ENCODE peak calls at places on chromosomes 12 and 14, in six cellular contexts. O is right cardiac atrium, W is Caki2, R is GDM1, H is glutamatergic neuron, N is neural crest cell. I is an unnamed sample.

GRCh38 chr14:76639606-76640272 is 121.5 kb upstream of the VASH1 start:
- DNase-seq in O (no peak), W (no peak), R (no peak), H (no peak), N (no peak), I (no peak)

GRCh38 chr14:70654609-70655008 is 12.9 kb downstream of the TTC9 start:
- DNase-seq in O (no peak), W (no peak), R (no peak), H (no peak), N (no peak), I (no peak)

GRCh38 chr12:89064780-89065179 is 287.5 kb downstream of the DUSP6 start:
- DNase-seq in O (no peak), W (peak; percentile 66), R (no peak), H (no peak), N (no peak), I (no peak)

GRCh38 chr12:25014961-25015360 is 66.1 kb upstream of the BCAT1 start:
- DNase-seq in O (no peak), W (no peak), R (no peak), H (no peak), N (no peak), I (no peak)

GRCh38 chr12:27769142-27769672 is 10.8 kb upstream of the KLHL42 start:
- DNase-seq in O (no peak), W (no peak), R (no peak), H (no peak), N (no peak), I (no peak)

GRCh38 chr14:37711499-37712475 is 116.4 kb downstream of the TTC6 start:
- DNase-seq in O (no peak), W (no peak), R (no peak), H (no peak), N (no peak), I (no peak)

GRCh38 chr12:107912421-107913004 is 138.0 kb downstream of the ASCL4 start:
- DNase-seq in O (peak; percentile 68), W (peak; percentile 35), R (peak; percentile 29), H (peak; percentile 82), N (peak; percentile 63), I (peak; percentile 75)

GRCh38 chr12:82527165-82527780 is 159.4 kb upstream of the TMTC2 start:
- DNase-seq in O (no peak), W (peak; percentile 69), R (no peak), H (no peak), N (peak; percentile 48), I (no peak)

GRCh38 chr14:105847400-105847799 is 321.0 kb downstream of the TMEM121 start:
- DNase-seq in O (no peak), W (no peak), R (no peak), H (no peak), N (no peak), I (peak; percentile 67)

GRCh38 chr14:105529506-105530445 is 3.4 kb downstream of the TMEM121 start:
- DNase-seq in O (peak; percentile 73), W (no peak), R (no peak), H (peak; percentile 27), N (no peak), I (peak; percentile 75)

GRCh38 chr14:68667313-68667791 is 125.5 kb downstream of the ZFP36L1 start:
- DNase-seq in O (no peak), W (no peak), R (no peak), H (no peak), N (no peak), I (no peak)

GRCh38 chr12:94151577-94151976 is 3.2 kb downstream of the PLXNC1 start:
- DNase-seq in O (no peak), W (no peak), R (no peak), H (no peak), N (no peak), I (no peak)

GRCh38 chr12:63354919-63355318 is 203.9 kb upstream of the AVPR1A start:
- DNase-seq in O (no peak), W (no peak), R (no peak), H (no peak), N (no peak), I (no peak)

GRCh38 chr12:78938341-78939084 is 73.9 kb downstream of the SYT1 start:
- DNase-seq in O (no peak), W (no peak), R (no peak), H (no peak), N (no peak), I (no peak)

GRCh38 chr12:115072712-115073111 is 388.7 kb upstream of the TBX3 start:
- DNase-seq in O (no peak), W (no peak), R (no peak), H (no peak), N (no peak), I (no peak)

GRCh38 chr12:103269962-103270361 is 225.8 kb downstream of the C12orf42 start:
- DNase-seq in O (no peak), W (no peak), R (no peak), H (no peak), N (no peak), I (no peak)

GRCh38 chr12:77591959-77592358 is 238.7 kb upstream of the NAV3 start:
- DNase-seq in O (no peak), W (no peak), R (no peak), H (peak; percentile 58), N (no peak), I (no peak)

GRCh38 chr12:80857311-80857710 is 80.4 kb downstream of the LIN7A start:
- DNase-seq in O (no peak), W (no peak), R (no peak), H (no peak), N (no peak), I (no peak)

GRCh38 chr12:43964966-43965365 is 129.1 kb downstream of the TMEM117 start:
- DNase-seq in O (no peak), W (no peak), R (no peak), H (no peak), N (no peak), I (no peak)

GRCh38 chr12:92369643-92370042 is 224.0 kb upstream of the BTG1 start:
- DNase-seq in O (no peak), W (peak; percentile 9), R (no peak), H (no peak), N (no peak), I (no peak)

GRCh38 chr12:42969357-42969756 is 379.8 kb upstream of the PRICKLE1 start:
- DNase-seq in O (peak; percentile 80), W (no peak), R (no peak), H (no peak), N (no peak), I (no peak)

GRCh38 chr14:54549862-54550261 is 17.1 kb upstream of the SAMD4A start:
- DNase-seq in O (no peak), W (no peak), R (no peak), H (no peak), N (no peak), I (no peak)

GRCh38 chr14:64891839-64892375 is 12.2 kb upstream of the SPTB start:
- DNase-seq in O (no peak), W (peak; percentile 24), R (peak; percentile 41), H (no peak), N (no peak), I (no peak)

GRCh38 chr12:88763536-88764100 is 183.3 kb upstream of the KITLG start:
- DNase-seq in O (no peak), W (no peak), R (no peak), H (no peak), N (no peak), I (no peak)

GRCh38 chr14:102390064-102390463 is 27.3 kb downstream of the TECPR2 start:
- DNase-seq in O (no peak), W (no peak), R (no peak), H (no peak), N (no peak), I (no peak)

GRCh38 chr12:108461071-108461670 is 53.9 kb upstream of the FICD start:
- DNase-seq in O (no peak), W (peak; percentile 24), R (no peak), H (no peak), N (no peak), I (no peak)

I was measured in aorta.